ENCODE peak calls at places on chromosomes 13 and 19, in four cellular contexts. T, L, B and I are unnamed samples.

GRCh38 chr13:32746474-32746873 is 160.2 kb downstream of the PDS5B start:
- DNase-seq in T (no peak), L (no peak), B (no peak), I (no peak)

GRCh38 chr19:49658566-49659442 is 6.9 kb downstream of the IRF3 start:
- DNase-seq in T (no peak), L (no peak), B (no peak), I (no peak)

GRCh38 chr19:27858981-27859581 is 1353.9 kb downstream of the UQCRFS1 start:
- DNase-seq in T (no peak), L (no peak), B (no peak), I (no peak)

GRCh38 chr19:44685877-44686276 is 13.1 kb upstream of the CEACAM16 start:
- DNase-seq in T (no peak), L (no peak), B (no peak), I (no peak)

GRCh38 chr19:31627824-31628223 is 278.6 kb upstream of the TSHZ3 start:
- DNase-seq in T (no peak), L (no peak), B (no peak), I (no peak)

GRCh38 chr19:51751655-51752054 is at the start of gene FPR1:
- DNase-seq in T (no peak), L (no peak), B (no peak), I (no peak)

GRCh38 chr13:30711375-30711774 is 24.0 kb upstream of the ALOX5AP start:
- DNase-seq in T (no peak), L (no peak), B (no peak), I (no peak)

GRCh38 chr19:20858218-20858617 is 64.8 kb upstream of the ZNF85 start:
- DNase-seq in T (no peak), L (no peak), B (no peak), I (no peak)

GRCh38 chr19:54021363-54021762 is 29.9 kb downstream of the CACNG6 start:
- DNase-seq in T (no peak), L (no peak), B (no peak), I (no peak)

GRCh38 chr13:21909331-21909730 is 238.5 kb downstream of the FGF9 start:
- DNase-seq in T (no peak), L (no peak), B (no peak), I (no peak)

GRCh38 chr13:34672631-34673030 is 269.4 kb upstream of the NBEA start:
- DNase-seq in T (no peak), L (no peak), B (no peak), I (no peak)

GRCh38 chr13:49238621-49239020 is 9.1 kb upstream of the CDADC1 start:
- DNase-seq in T (no peak), L (no peak), B (no peak), I (no peak)

GRCh38 chr13:108146642-108147041 is 68.7 kb downstream of the LIG4 start:
- DNase-seq in T (no peak), L (no peak), B (no peak), I (no peak)

GRCh38 chr13:34159946-34160345 is 342.0 kb downstream of the RFC3 start:
- DNase-seq in T (no peak), L (no peak), B (no peak), I (no peak)

GRCh38 chr13:93977986-93978385 is 501.5 kb downstream of the DCT start:
- DNase-seq in T (no peak), L (no peak), B (no peak), I (no peak)

GRCh38 chr13:110276553-110276950 is 30.4 kb downstream of the COL4A1 start:
- DNase-seq in T (no peak), L (no peak), B (no peak), I (no peak)

GRCh38 chr19:44284968-44285367 is 19.9 kb downstream of the ZNF235 start:
- DNase-seq in T (no peak), L (no peak), B (no peak), I (no peak)

GRCh38 chr19:9485140-9485539 is 13.3 kb downstream of the ZNF560 start:
- DNase-seq in T (no peak), L (no peak), B (no peak), I (no peak)

GRCh38 chr13:96994030-96994848 is at the start of gene OXGR1:
- DNase-seq in T (peak; percentile 21), L (no peak), B (peak; percentile 12), I (peak; percentile 40)

GRCh38 chr13:99960663-99961440 is 10.7 kb downstream of the ZIC5 start:
- DNase-seq in T (no peak), L (no peak), B (no peak), I (no peak)

GRCh38 chr13:23921451-23921888 is 24.2 kb upstream of the C1QTNF9B start:
- DNase-seq in T (no peak), L (no peak), B (peak; percentile 38), I (no peak)

GRCh38 chr19:1492474-1493006 is 1.6 kb downstream of the REEP6 start:
- DNase-seq in T (no peak), L (no peak), B (no peak), I (no peak)

GRCh38 chr13:68490594-68490993 is 1260.5 kb upstream of the PCDH9 start:
- DNase-seq in T (no peak), L (no peak), B (no peak), I (no peak)

GRCh38 chr19:48397263-48397635 is 3.8 kb downstream of the GRIN2D start:
- DNase-seq in T (no peak), L (no peak), B (no peak), I (no peak)

GRCh38 chr19:12346896-12347295 is 13.5 kb upstream of the ZNF563 start:
- DNase-seq in T (no peak), L (no peak), B (no peak), I (no peak)

GRCh38 chr13:96851856-96852255 is 142.4 kb downstream of the OXGR1 start:
- DNase-seq in T (no peak), L (no peak), B (no peak), I (no peak)

GRCh38 chr13:95243207-95243606 is 58.0 kb downstream of the ABCC4 start:
- DNase-seq in T (no peak), L (no peak), B (no peak), I (no peak)

GRCh38 chr13:93859666-93860065 is 619.8 kb downstream of the DCT start:
- DNase-seq in T (no peak), L (no peak), B (no peak), I (no peak)

GRCh38 chr13:42048625-42049453 is at the start of gene DGKH:
- DNase-seq in T (peak; percentile 86), L (peak; percentile 38), B (peak; percentile 66), I (peak; percentile 72)

GRCh38 chr13:109684836-109685602 is 101.4 kb downstream of the IRS2 start:
- DNase-seq in T (no peak), L (no peak), B (no peak), I (no peak)

GRCh38 chr13:75787249-75787940 is 151.3 kb downstream of the LMO7 start:
- DNase-seq in T (no peak), L (no peak), B (no peak), I (no peak)

GRCh38 chr19:39998511-39998910 is 1.7 kb downstream of the ZNF546 start:
- DNase-seq in T (no peak), L (no peak), B (no peak), I (no peak)

GRCh38 chr19:14940266-14940665 is 1.0 kb upstream of the OR7C2 start:
- DNase-seq in T (no peak), L (no peak), B (no peak), I (no peak)

GRCh38 chr13:93511011-93511410 is 284.4 kb downstream of the GPC6 start:
- DNase-seq in T (no peak), L (no peak), B (no peak), I (no peak)

GRCh38 chr19:58037927-58038687 is 4.3 kb downstream of the ZSCAN1 start:
- DNase-seq in T (no peak), L (no peak), B (no peak), I (no peak)
- TF ChIP-seq CTCF in T (no peak), L (no peak), B (no peak), I (no peak)

DNA sequence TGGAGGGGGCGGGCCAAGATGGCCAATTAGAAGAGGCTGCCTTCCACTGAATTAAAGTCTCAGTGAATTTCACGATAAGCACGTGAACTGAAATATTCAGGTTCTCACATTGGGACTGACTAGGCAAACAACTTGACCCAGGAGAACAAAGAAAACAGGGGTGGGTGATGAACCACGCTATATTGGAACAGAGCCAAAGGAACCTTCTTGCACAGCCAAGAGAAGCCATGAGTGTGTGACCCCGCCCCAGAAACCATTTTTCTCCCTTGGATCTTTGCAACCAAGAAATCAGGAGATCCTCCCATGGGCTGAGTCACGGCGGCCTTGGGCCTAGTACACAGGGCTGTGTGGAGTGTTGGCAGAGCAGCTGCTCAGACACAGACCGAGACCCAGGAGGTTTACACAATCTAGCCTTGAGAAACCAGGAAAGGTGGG is 36.8 kb downstream of the ERICH4 start:
- DNase-seq in T (no peak), L (peak; percentile 30), B (no peak), I (no peak)
- TF ChIP-seq CTCF in T (no peak), L (no peak), B (no peak), I (no peak)

DNA sequence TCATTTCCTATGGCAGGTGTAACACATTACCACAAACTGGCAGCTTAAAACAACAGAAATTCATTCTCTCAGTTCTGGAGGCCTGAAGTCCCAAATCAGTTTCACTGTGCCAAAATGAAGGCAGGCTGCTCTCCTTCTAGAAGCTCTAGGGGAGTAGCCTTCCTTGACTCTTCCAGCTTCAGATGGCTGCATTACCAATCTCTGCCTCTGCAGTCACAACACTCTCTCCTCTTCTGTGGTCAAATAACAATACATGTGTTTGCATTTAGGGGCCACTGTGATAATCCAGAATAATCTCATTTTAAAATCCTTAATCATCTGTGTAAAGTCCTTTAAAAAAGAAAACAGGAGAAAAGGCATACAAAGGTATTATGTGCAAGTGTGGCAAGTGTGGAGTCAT is 7.8 kb downstream of the DIAPH3 start:
- DNase-seq in T (no peak), L (no peak), B (no peak), I (no peak)
- TF ChIP-seq CTCF in T (no peak), L (no peak), B (no peak), I (no peak)

GRCh38 chr19:29083863-29084262 is 129.1 kb downstream of the UQCRFS1 start:
- DNase-seq in T (no peak), L (no peak), B (no peak), I (no peak)

GRCh38 chr19:29086646-29087045 is 126.3 kb downstream of the UQCRFS1 start:
- DNase-seq in T (no peak), L (no peak), B (no peak), I (no peak)

GRCh38 chr19:29086182-29086581 is 126.8 kb downstream of the UQCRFS1 start:
- DNase-seq in T (no peak), L (no peak), B (no peak), I (no peak)

GRCh38 chr19:29085630-29086029 is 127.3 kb downstream of the UQCRFS1 start:
- DNase-seq in T (no peak), L (no peak), B (no peak), I (no peak)

GRCh38 chr19:29084266-29084665 is 128.7 kb downstream of the UQCRFS1 start:
- DNase-seq in T (no peak), L (no peak), B (peak; percentile 28), I (no peak)
- TF ChIP-seq CTCF in T (no peak), L (no peak), B (peak; percentile 49), I (peak; percentile 53)

GRCh38 chr13:44232729-44233128 is 140.9 kb upstream of the SERP2 start:
- DNase-seq in T (no peak), L (no peak), B (no peak), I (no peak)

GRCh38 chr13:44229371-44230030 is 144.1 kb upstream of the SERP2 start:
- DNase-seq in T (no peak), L (no peak), B (no peak), I (no peak)

GRCh38 chr13:44230736-44231135 is 142.9 kb upstream of the SERP2 start:
- DNase-seq in T (no peak), L (no peak), B (no peak), I (no peak)

GRCh38 chr13:44230071-44230470 is 143.6 kb upstream of the SERP2 start:
- DNase-seq in T (no peak), L (no peak), B (no peak), I (no peak)

GRCh38 chr13:44231786-44232516 is 141.7 kb upstream of the SERP2 start:
- DNase-seq in T (no peak), L (peak; percentile 48), B (no peak), I (no peak)
- TF ChIP-seq CTCF in T (no peak), L (no peak), B (no peak), I (no peak)